ENCODE peak calls at places on chromosomes 3 and 15, in seven cellular contexts. A is breast epithelium, M is Caco-2, V is body of pancreas, Y is ovary, U is Peyer's patch, G is cardiac muscle cell. O is an unnamed sample.

GRCh38 chr3:195714380-195715011 is 6.3 kb upstream of the MUC20 start:
- DNase-seq in A (no peak), G (peak; percentile 18), U (no peak), Y (no peak), V (no peak), M (no peak), O (no peak)

GRCh38 chr15:65213241-65213640 is 2.0 kb upstream of the CILP start:
- DNase-seq in M (no peak), V (no peak), G (no peak), U (no peak), Y (no peak), A (no peak), O (no peak)

GRCh38 chr3:24963762-24964625 is 464.1 kb upstream of the RARB start:
- DNase-seq in U (no peak), Y (no peak), A (no peak), G (peak; percentile 55), M (no peak), V (no peak), O (no peak)

GRCh38 chr15:63833246-63833696 is 477 bp downstream of the HERC1 start:
- DNase-seq in V (peak; percentile 48), Y (peak; percentile 60), A (no peak), U (peak; percentile 57), G (peak; percentile 52), M (peak; percentile 39), O (peak; percentile 86)

GRCh38 chr3:180646187-180646790 is 33.0 kb downstream of the CCDC39 start:
- DNase-seq in U (no peak), M (no peak), A (no peak), V (no peak), G (no peak), Y (no peak), O (no peak)

GRCh38 chr3:118102737-118103136 is 931.9 kb downstream of the IGSF11 start:
- DNase-seq in A (no peak), Y (no peak), V (no peak), G (no peak), U (no peak), M (no peak), O (no peak)

GRCh38 chr3:54014067-54014466 is 108.3 kb upstream of the CACNA2D3 start:
- DNase-seq in A (no peak), U (no peak), G (no peak), V (no peak), Y (no peak), M (no peak), O (no peak)

GRCh38 chr3:23676093-23676492 is 129.7 kb upstream of the UBE2E1 start:
- DNase-seq in U (no peak), Y (no peak), G (no peak), M (no peak), A (no peak), V (no peak), O (no peak)

GRCh38 chr3:169760479-169760878 is 4.4 kb downstream of the TERC start:
- DNase-seq in G (peak; percentile 59), U (peak; percentile 77), A (no peak), Y (no peak), V (no peak), M (no peak), O (no peak)

GRCh38 chr15:74011610-74012009 is 17.1 kb downstream of the PML start:
- DNase-seq in A (no peak), V (peak; percentile 34), U (peak; percentile 52), Y (peak; percentile 53), G (peak; percentile 91), M (no peak), O (no peak)

GRCh38 chr3:37337481-37337880 is 163.1 kb upstream of the LRRFIP2 start:
- DNase-seq in Y (no peak), G (no peak), M (no peak), U (no peak), V (no peak), A (no peak), O (no peak)

GRCh38 chr3:61575893-61576292 is 14.5 kb downstream of the PTPRG start:
- DNase-seq in G (no peak), Y (no peak), V (no peak), M (no peak), U (no peak), A (no peak), O (no peak)

GRCh38 chr15:37253877-37254276 is 153.5 kb upstream of the MEIS2 start:
- DNase-seq in V (no peak), M (no peak), G (no peak), Y (no peak), A (no peak), U (no peak), O (no peak)

GRCh38 chr3:126161309-126161708 is 19.1 kb downstream of the ALDH1L1 start:
- DNase-seq in V (no peak), Y (no peak), G (no peak), A (no peak), U (no peak), M (no peak), O (no peak)

DNA sequence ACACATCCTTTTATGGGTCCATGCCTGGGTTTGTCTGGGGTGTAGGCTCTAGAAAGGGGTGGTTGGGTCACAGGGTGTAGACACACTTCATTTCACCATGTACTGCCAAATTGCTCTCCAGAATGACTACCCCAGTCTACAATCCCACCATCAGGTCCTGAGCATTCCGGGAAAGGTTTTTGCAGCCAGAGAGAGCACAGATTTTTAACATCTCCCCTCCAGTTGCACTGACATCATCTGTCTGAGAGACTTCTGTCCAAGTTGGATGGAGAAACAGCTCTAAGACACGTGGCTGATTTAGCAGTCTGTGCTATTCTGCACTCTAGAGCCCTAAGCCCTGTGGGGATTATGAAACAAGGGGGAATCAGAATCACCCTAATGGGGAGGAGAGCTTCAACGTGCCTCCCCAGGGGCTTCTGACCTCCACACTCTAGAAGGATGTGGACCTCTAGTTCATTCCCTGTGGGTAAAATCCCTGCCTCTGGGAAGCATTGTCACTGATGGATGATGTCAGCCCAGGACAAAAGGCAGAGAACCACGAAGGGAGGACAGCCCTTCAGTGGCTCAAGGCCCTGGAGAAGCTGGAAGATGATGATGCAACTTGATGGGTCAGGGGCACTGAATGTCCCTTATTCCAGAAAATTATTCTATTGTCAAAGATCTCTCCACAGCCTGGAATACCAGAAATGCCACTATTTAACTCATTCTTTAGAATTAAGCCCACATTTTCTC is 71.5 kb downstream of the CD200R1L start:
- DNase-seq in A (no peak), M (no peak), Y (no peak), U (no peak), V (no peak), G (peak; percentile 88), O (no peak)
- H3K4me1 ChIP-seq in A (no peaks in the 10 kb centered on the region), M (no peaks in the 10 kb centered on the region), Y (no peaks in the 10 kb centered on the region), U (no peaks in the 10 kb centered on the region), V (no peaks in the 10 kb centered on the region), G (no peaks in the 10 kb centered on the region), O (peaks cover 61% of the 10 kb centered on the region)

DNA sequence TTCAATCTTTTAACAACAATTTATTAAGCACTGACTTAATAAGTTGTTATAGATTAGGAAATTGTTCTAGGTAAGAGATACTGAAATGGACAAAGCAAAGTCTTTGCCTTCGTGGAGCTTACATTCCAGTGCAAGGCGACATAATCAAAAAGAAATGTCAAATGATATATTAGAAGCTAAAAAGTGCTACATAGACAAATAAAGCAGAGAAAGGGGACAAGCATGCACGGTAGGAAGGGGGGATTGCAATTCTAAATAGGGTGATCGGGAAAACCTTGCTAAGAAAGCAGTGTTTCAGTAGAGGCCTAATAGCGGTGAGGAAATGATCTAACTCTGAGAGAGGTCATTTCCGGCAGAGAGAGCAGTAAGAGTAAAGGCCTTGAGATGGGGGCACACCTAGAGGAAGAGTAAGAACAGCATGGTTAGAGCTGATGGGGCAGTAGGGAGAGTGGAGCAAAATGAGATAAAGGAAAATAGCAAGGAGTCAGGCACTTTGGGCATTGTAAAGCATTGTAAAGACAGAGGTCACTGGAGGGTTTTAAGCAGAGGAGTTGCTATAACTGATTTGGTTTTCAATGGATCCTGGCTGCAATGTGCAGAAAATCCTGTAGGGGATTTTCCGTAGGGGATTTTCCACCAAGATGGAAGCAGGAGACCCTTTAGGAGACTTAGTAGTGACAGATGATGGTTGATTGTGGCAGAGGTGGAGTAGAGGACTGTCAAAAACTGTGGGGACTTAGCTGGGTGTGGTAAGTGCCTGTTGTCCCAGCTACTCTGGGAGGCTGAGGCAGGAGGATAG is 71.7 kb upstream of the CFAP20DC start:
- DNase-seq in Y (no peak), M (no peak), U (no peak), V (no peak), G (no peak), A (no peak), O (no peak)
- TF ChIP-seq CTCF in Y (no peak), M (no peak), U (no peak), V (no peak), G (no peak), A (no peak), O (no peak)

GRCh38 chr3:159785276-159785675 is 203.4 kb upstream of the IL12A start:
- DNase-seq in V (no peak), G (peak; percentile 66), M (peak; percentile 63), U (no peak), A (no peak), Y (no peak), O (no peak)

GRCh38 chr3:159787794-159788205 is 200.8 kb upstream of the IL12A start:
- DNase-seq in V (no peak), A (no peak), Y (no peak), G (peak; percentile 85), U (peak; percentile 74), M (peak; percentile 89), O (no peak)

GRCh38 chr3:159788291-159788690 is 200.3 kb upstream of the IL12A start:
- DNase-seq in Y (no peak), M (no peak), G (peak; percentile 51), A (no peak), V (no peak), U (no peak), O (no peak)

GRCh38 chr3:159787191-159787590 is 201.4 kb upstream of the IL12A start:
- DNase-seq in U (peak; percentile 53), G (peak; percentile 86), V (no peak), A (no peak), Y (no peak), M (peak; percentile 78), O (no peak)

DNA sequence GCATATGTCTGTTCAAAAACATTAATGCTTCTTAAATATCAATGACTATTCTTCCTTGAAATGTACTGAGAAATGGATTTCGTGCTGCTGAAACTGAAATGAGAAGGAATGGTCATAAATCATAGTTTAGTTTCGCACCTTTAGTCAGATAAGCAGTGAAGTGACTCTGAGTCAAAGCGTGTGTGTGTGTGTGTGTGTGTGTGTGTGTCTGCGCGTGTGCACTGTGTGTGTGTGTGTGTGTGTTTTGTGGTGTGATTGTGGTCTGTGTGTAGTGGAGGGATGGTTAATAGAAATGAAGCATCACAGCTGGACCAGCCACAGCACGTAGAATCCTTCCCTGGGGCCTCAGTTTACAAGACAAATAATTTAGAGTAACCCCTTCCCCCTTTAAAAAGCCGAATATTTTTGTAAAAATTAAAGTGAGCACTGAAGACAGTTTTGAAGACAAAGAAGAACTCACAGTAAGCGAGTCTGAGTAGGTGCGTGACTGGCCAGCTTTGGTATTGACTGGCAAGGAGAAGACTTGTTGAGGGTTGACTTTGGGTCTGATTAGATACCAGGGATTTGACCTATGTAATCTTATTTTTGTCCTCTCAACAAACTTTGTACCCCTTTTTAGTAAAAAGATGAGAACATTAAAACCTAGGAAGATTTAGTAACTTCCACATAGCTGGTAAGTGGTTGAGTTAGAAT is 202.0 kb upstream of the IL12A start:
- DNase-seq in M (no peak), A (no peak), U (no peak), G (no peak), Y (no peak), V (no peak), O (no peak)
- H3K4me3 ChIP-seq in M (no peak overlapping the region), A (no peak overlapping the region), U (no peak overlapping the region), G (no peak overlapping the region), Y (no peak overlapping the region), V (no peak overlapping the region), O (no peak overlapping the region)

DNA sequence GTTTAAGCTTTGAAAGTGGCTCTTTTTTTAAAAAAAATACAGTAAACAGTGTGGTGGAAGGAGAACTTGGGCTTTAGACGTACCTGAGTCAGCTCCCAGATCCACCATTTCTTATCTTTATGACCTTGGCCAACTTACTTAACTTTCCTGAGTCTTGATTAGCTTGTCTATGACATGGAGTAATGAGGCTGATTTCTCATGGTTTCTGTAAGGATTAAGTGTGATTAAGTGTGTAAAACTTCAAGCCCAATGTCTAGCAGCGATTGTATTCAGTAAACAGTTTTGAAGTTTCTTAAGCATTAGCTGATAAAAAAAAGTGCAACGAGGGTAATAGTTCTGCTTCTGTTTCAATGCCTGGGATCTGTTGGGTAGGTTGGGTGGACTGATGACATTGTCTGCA is 10.8 kb downstream of the TRPM1 start:
- DNase-seq in A (no peak), Y (no peak), U (no peak), G (no peak), M (no peak), V (no peak), O (no peak)
- H3K4me1 ChIP-seq in A (no peaks in the 10 kb centered on the region), Y (no peaks in the 10 kb centered on the region), U (no peaks in the 10 kb centered on the region), G (no peaks in the 10 kb centered on the region), M (peaks cover 3% of the 10 kb centered on the region), V (no peaks in the 10 kb centered on the region), O (no peaks in the 10 kb centered on the region)